ENCODE peak calls at places on chromosomes 7 and 10, in nine cellular contexts. One of them, this sample, is unnamed.

GRCh38 chr10:21022821-21023220 is 125.7 kb upstream of the NEBL start:
- DNase-seq in mesothelial cell of epicardium: no peak
- DNase-seq in AML-193: no peak
- DNase-seq in A549: no peak
- DNase-seq in Panc1: no peak
- DNase-seq in Kasumi-1: peak
- DNase-seq in Calu3: no peak
- DNase-seq in cerebellum: no peak
- DNase-seq in WTC11: no peak
- DNase-seq in this sample: no peak

GRCh38 chr7:47658886-47659635 is 77.2 kb upstream of the TNS3 start:
- DNase-seq in mesothelial cell of epicardium: no peak
- DNase-seq in AML-193: no peak
- DNase-seq in A549: no peak
- DNase-seq in Panc1: no peak
- DNase-seq in Kasumi-1: no peak
- DNase-seq in Calu3: no peak
- DNase-seq in cerebellum: no peak
- DNase-seq in WTC11: no peak
- DNase-seq in this sample: no peak

GRCh38 chr7:12518920-12519681 is 51.4 kb upstream of the SCIN start:
- DNase-seq in mesothelial cell of epicardium: no peak
- DNase-seq in AML-193: peak
- DNase-seq in A549: peak
- DNase-seq in Panc1: no peak
- DNase-seq in Kasumi-1: no peak
- DNase-seq in Calu3: peak
- DNase-seq in cerebellum: no peak
- DNase-seq in WTC11: peak
- DNase-seq in this sample: peak

GRCh38 chr10:113121153-113121552 is 171.1 kb downstream of the TCF7L2 start:
- DNase-seq in mesothelial cell of epicardium: no peak
- DNase-seq in AML-193: no peak
- DNase-seq in A549: no peak
- DNase-seq in Panc1: no peak
- DNase-seq in Kasumi-1: no peak
- DNase-seq in Calu3: no peak
- DNase-seq in cerebellum: no peak
- DNase-seq in WTC11: no peak
- DNase-seq in this sample: no peak

GRCh38 chr7:47373871-47374451 is 207.9 kb downstream of the TNS3 start:
- DNase-seq in mesothelial cell of epicardium: no peak
- DNase-seq in AML-193: no peak
- DNase-seq in A549: no peak
- DNase-seq in Panc1: no peak
- DNase-seq in Kasumi-1: no peak
- DNase-seq in Calu3: no peak
- DNase-seq in cerebellum: no peak
- DNase-seq in WTC11: no peak
- DNase-seq in this sample: no peak

GRCh38 chr7:130872756-130873448 is 138.9 kb upstream of the KLF14 start:
- DNase-seq in mesothelial cell of epicardium: no peak
- DNase-seq in AML-193: no peak
- DNase-seq in A549: no peak
- DNase-seq in Panc1: no peak
- DNase-seq in Kasumi-1: no peak
- DNase-seq in Calu3: no peak
- DNase-seq in cerebellum: no peak
- DNase-seq in WTC11: no peak
- DNase-seq in this sample: no peak

GRCh38 chr10:13956826-13957225 is 370.1 kb downstream of the PRPF18 start:
- DNase-seq in mesothelial cell of epicardium: no peak
- DNase-seq in AML-193: no peak
- DNase-seq in A549: no peak
- DNase-seq in Panc1: no peak
- DNase-seq in Kasumi-1: no peak
- DNase-seq in Calu3: no peak
- DNase-seq in cerebellum: no peak
- DNase-seq in WTC11: no peak
- DNase-seq in this sample: peak

GRCh38 chr10:119395287-119396007 is 147.1 kb downstream of the RGS10 start:
- DNase-seq in mesothelial cell of epicardium: no peak
- DNase-seq in AML-193: peak
- DNase-seq in A549: no peak
- DNase-seq in Panc1: no peak
- DNase-seq in Kasumi-1: peak
- DNase-seq in Calu3: no peak
- DNase-seq in cerebellum: no peak
- DNase-seq in WTC11: peak
- DNase-seq in this sample: no peak

GRCh38 chr10:100006241-100006886 is 3.4 kb downstream of the DNMBP start:
- DNase-seq in mesothelial cell of epicardium: no peak
- DNase-seq in AML-193: no peak
- DNase-seq in A549: peak
- DNase-seq in Panc1: peak
- DNase-seq in Kasumi-1: peak
- DNase-seq in Calu3: peak
- DNase-seq in cerebellum: no peak
- DNase-seq in WTC11: no peak
- DNase-seq in this sample: peak

GRCh38 chr7:92179393-92179924 is 517 bp upstream of the LRRD1 start:
- DNase-seq in mesothelial cell of epicardium: no peak
- DNase-seq in AML-193: no peak
- DNase-seq in A549: no peak
- DNase-seq in Panc1: no peak
- DNase-seq in Kasumi-1: no peak
- DNase-seq in Calu3: no peak
- DNase-seq in cerebellum: peak
- DNase-seq in WTC11: no peak
- DNase-seq in this sample: peak

GRCh38 chr10:27383595-27384542 is 120.2 kb upstream of the RAB18 start:
- DNase-seq in mesothelial cell of epicardium: no peak
- DNase-seq in AML-193: no peak
- DNase-seq in A549: peak
- DNase-seq in Panc1: peak
- DNase-seq in Kasumi-1: no peak
- DNase-seq in Calu3: peak
- DNase-seq in cerebellum: no peak
- DNase-seq in WTC11: no peak
- DNase-seq in this sample: no peak

GRCh38 chr7:149873074-149873967 is 448 bp upstream of the ATP6V0E2 start:
- DNase-seq in mesothelial cell of epicardium: peak
- DNase-seq in AML-193: peak
- DNase-seq in A549: peak
- DNase-seq in Panc1: peak
- DNase-seq in Kasumi-1: peak
- DNase-seq in Calu3: peak
- DNase-seq in cerebellum: peak
- DNase-seq in WTC11: peak
- DNase-seq in this sample: peak

GRCh38 chr10:125035136-125035535 is 93.2 kb downstream of the ZRANB1 start:
- DNase-seq in mesothelial cell of epicardium: no peak
- DNase-seq in AML-193: no peak
- DNase-seq in A549: peak
- DNase-seq in Panc1: no peak
- DNase-seq in Kasumi-1: no peak
- DNase-seq in Calu3: no peak
- DNase-seq in cerebellum: no peak
- DNase-seq in WTC11: no peak
- DNase-seq in this sample: no peak

This sample was measured in cerebellar cortex.